ENCODE peak calls at places on chromosomes 7 and 10, in nine cellular contexts. A, Z, E, R, Q, M, X, W and J are unnamed samples.
A peak's percentile ranks its signal among the peaks of the same experiment; 100 is the strongest.

GRCh38 chr10:92914478-92915066 is 66.3 kb downstream of the EXOC6 start:
- DNase-seq in W (peak; percentile 7), E (peak; percentile 63), Z (peak; percentile 33), X (peak; percentile 54), Q (peak; percentile 40), A (peak; percentile 60), M (peak; percentile 73), R (peak; percentile 80), J (peak; percentile 57)

GRCh38 chr10:109959571-109960145 is 36.3 kb upstream of the XPNPEP1 start:
- DNase-seq in Z (no peak), A (no peak), X (no peak), E (no peak), W (no peak), M (no peak), Q (no peak), R (no peak), J (no peak)

GRCh38 chr7:2092279-2092678 is 140.5 kb downstream of the MAD1L1 start:
- DNase-seq in X (no peak), Q (peak; percentile 90), M (no peak), A (no peak), W (no peak), E (no peak), R (no peak), Z (no peak), J (no peak)

GRCh38 chr7:158383665-158384064 is 204.0 kb downstream of the PTPRN2 start:
- DNase-seq in R (no peak), A (no peak), X (no peak), W (no peak), Q (no peak), E (no peak), Z (no peak), M (no peak), J (no peak)

GRCh38 chr10:13890233-13890616 is 303.5 kb downstream of the PRPF18 start:
- DNase-seq in E (no peak), A (no peak), Z (no peak), X (no peak), W (no peak), Q (no peak), R (no peak), M (no peak), J (peak; percentile 51)

GRCh38 chr7:47310020-47310419 is 271.9 kb downstream of the TNS3 start:
- DNase-seq in X (no peak), E (no peak), A (no peak), Z (no peak), R (no peak), W (no peak), M (no peak), Q (no peak), J (no peak)

GRCh38 chr10:126670886-126671285 is 393 bp upstream of the C10orf90 start:
- DNase-seq in R (no peak), Z (peak; percentile 94), M (no peak), A (no peak), E (no peak), Q (no peak), W (no peak), X (no peak), J (no peak)

GRCh38 chr10:79334573-79334972 is 12.7 kb upstream of the PPIF start:
- DNase-seq in E (no peak), R (no peak), M (no peak), A (no peak), Z (no peak), Q (no peak), W (no peak), X (no peak), J (no peak)

GRCh38 chr10:111037868-111038267 is 39.0 kb upstream of the ADRA2A start:
- DNase-seq in Z (no peak), Q (no peak), X (no peak), A (no peak), R (no peak), W (no peak), E (peak; percentile 10), M (peak; percentile 12), J (no peak)

GRCh38 chr10:4221315-4221714 is 436.3 kb upstream of the KLF6 start:
- DNase-seq in Q (no peak), W (no peak), R (no peak), Z (no peak), M (no peak), E (no peak), A (no peak), X (no peak), J (no peak)

GRCh38 chr7:5237286-5237685 is 45.5 kb upstream of the SLC29A4 start:
- DNase-seq in M (no peak), R (no peak), Z (peak; percentile 76), W (no peak), E (peak; percentile 52), X (peak; percentile 69), A (peak; percentile 29), Q (no peak), J (peak; percentile 66)

GRCh38 chr10:114916653-114917052 is 21.3 kb upstream of the TRUB1 start:
- DNase-seq in Q (no peak), Z (no peak), M (no peak), X (no peak), W (no peak), R (no peak), A (no peak), E (peak; percentile 37), J (no peak)